ENCODE peak calls at places on chromosome 17, in six cellular contexts. One of them, this sample, is unnamed.

GRCh38 chr17:74245145-74245817 is 28.8 kb upstream of the DNAI2 start:
- DNase-seq in Kasumi-1: no peak
- DNase-seq in kidney glomerular epithelial cell: no peak
- DNase-seq in RPMI7951: no peak
- DNase-seq in foreskin keratinocyte: no peak
- DNase-seq in progenitor cell of endocrine pancreas: no peak
- DNase-seq in this sample: peak

GRCh38 chr17:47864791-47865216 is 13.8 kb upstream of the SP6 start:
- DNase-seq in Kasumi-1: no peak
- DNase-seq in kidney glomerular epithelial cell: no peak
- DNase-seq in RPMI7951: peak
- DNase-seq in foreskin keratinocyte: peak
- DNase-seq in progenitor cell of endocrine pancreas: no peak
- DNase-seq in this sample: no peak

GRCh38 chr17:4972752-4973151 is 5.1 kb upstream of the SPAG7 start:
- DNase-seq in Kasumi-1: no peak
- DNase-seq in kidney glomerular epithelial cell: no peak
- DNase-seq in RPMI7951: no peak
- DNase-seq in foreskin keratinocyte: no peak
- DNase-seq in progenitor cell of endocrine pancreas: no peak
- DNase-seq in this sample: no peak

GRCh38 chr17:32510466-32510865 is 23.7 kb downstream of the CDK5R1 start:
- DNase-seq in Kasumi-1: no peak
- DNase-seq in kidney glomerular epithelial cell: no peak
- DNase-seq in RPMI7951: no peak
- DNase-seq in foreskin keratinocyte: no peak
- DNase-seq in progenitor cell of endocrine pancreas: no peak
- DNase-seq in this sample: no peak

GRCh38 chr17:76491271-76492184 is 9.7 kb downstream of the RHBDF2 start:
- DNase-seq in Kasumi-1: peak
- DNase-seq in kidney glomerular epithelial cell: no peak
- DNase-seq in RPMI7951: no peak
- DNase-seq in foreskin keratinocyte: no peak
- DNase-seq in progenitor cell of endocrine pancreas: no peak
- DNase-seq in this sample: no peak

GRCh38 chr17:49371178-49371834 is 9.3 kb upstream of the ZNF652 start:
- DNase-seq in Kasumi-1: no peak
- DNase-seq in kidney glomerular epithelial cell: no peak
- DNase-seq in RPMI7951: no peak
- DNase-seq in foreskin keratinocyte: no peak
- DNase-seq in progenitor cell of endocrine pancreas: no peak
- DNase-seq in this sample: no peak

GRCh38 chr17:82947051-82947991 is 107.5 kb upstream of the ZNF750 start:
- DNase-seq in Kasumi-1: no peak
- DNase-seq in kidney glomerular epithelial cell: no peak
- DNase-seq in RPMI7951: no peak
- DNase-seq in foreskin keratinocyte: no peak
- DNase-seq in progenitor cell of endocrine pancreas: no peak
- DNase-seq in this sample: no peak

GRCh38 chr17:47877368-47878034 is 18.5 kb upstream of the SP2 start:
- DNase-seq in Kasumi-1: no peak
- DNase-seq in kidney glomerular epithelial cell: no peak
- DNase-seq in RPMI7951: no peak
- DNase-seq in foreskin keratinocyte: no peak
- DNase-seq in progenitor cell of endocrine pancreas: no peak
- DNase-seq in this sample: no peak

This sample was measured in endothelial cell.